ENCODE peak calls at places on chromosomes 5 and 9, in eight cellular contexts. K is fibroblast of lung; S is GM23338; R is activated CD8-positive, alpha-beta T cell treated with anti-CD3 and anti-CD28 coated beads, Interleukin-2, amount 10 ng/mL, durations not matched to agents 7 days and 5 days; Y is mesothelial cell of epicardium; J is DMS79 treated with DMSO at 0.1 percent for 48 hours; W is neural crest cell; P is hepatic stellate cell. F is an unnamed sample.

GRCh38 chr5:5424736-5425135 is 2.3 kb downstream of the ICE1 start:
- DNase-seq in K (peak; percentile 61), W (no peak), P (no peak), R (peak; percentile 33), S (no peak), J (no peak), Y (no peak), F (no peak)

GRCh38 chr9:95570150-95570549 is 53.4 kb upstream of the PTCH1 start:
- DNase-seq in R (no peak), W (no peak), Y (no peak), J (no peak), P (no peak), S (peak; percentile 44), K (peak; percentile 54), F (no peak)

GRCh38 chr5:10409504-10409903 is 32.2 kb upstream of the ROPN1L start:
- DNase-seq in J (no peak), S (no peak), P (no peak), R (no peak), W (no peak), K (no peak), Y (no peak), F (no peak)

GRCh38 chr9:3477236-3477834 is 48.5 kb downstream of the RFX3 start:
- DNase-seq in Y (no peak), J (no peak), S (no peak), K (no peak), W (no peak), P (no peak), R (no peak), F (no peak)

GRCh38 chr9:132020272-132020671 is 59.4 kb downstream of the MED27 start:
- DNase-seq in Y (no peak), K (no peak), P (no peak), W (no peak), J (no peak), S (no peak), R (no peak), F (no peak)

GRCh38 chr9:94700445-94700844 is 26.1 kb upstream of the AOPEP start:
- DNase-seq in J (no peak), S (no peak), K (no peak), W (no peak), R (no peak), P (no peak), Y (no peak), F (no peak)

GRCh38 chr5:52853573-52854163 is 66.0 kb downstream of the ITGA1 start:
- DNase-seq in W (no peak), K (no peak), R (no peak), Y (no peak), J (no peak), P (no peak), S (no peak), F (no peak)

GRCh38 chr9:137053944-137054931 is at the start of gene ENTPD2:
- DNase-seq in J (peak; percentile 29), S (peak; percentile 70), K (no peak), R (peak; percentile 52), W (no peak), Y (no peak), P (no peak), F (no peak)

GRCh38 chr9:127390563-127390962 is 6.4 kb upstream of the SLC2A8 start:
- DNase-seq in K (no peak), Y (peak; percentile 26), R (no peak), J (no peak), W (no peak), P (no peak), S (no peak), F (no peak)

GRCh38 chr5:140299056-140299455 is 3.8 kb downstream of the PFDN1 start:
- DNase-seq in Y (no peak), S (no peak), R (no peak), J (no peak), W (no peak), P (no peak), K (no peak), F (no peak)

GRCh38 chr5:10689391-10690081 is 71.5 kb downstream of the DAP start:
- DNase-seq in Y (no peak), S (peak; percentile 86), W (peak; percentile 8), K (peak; percentile 64), P (peak; percentile 40), R (peak; percentile 43), J (no peak), F (no peak)

GRCh38 chr5:57117601-57118000 is 56.3 kb upstream of the GPBP1 start:
- DNase-seq in R (peak; percentile 88), Y (no peak), P (no peak), W (no peak), K (peak; percentile 2), J (no peak), S (no peak), F (no peak)

GRCh38 chr9:97904725-97905124 is 17.6 kb downstream of the TRMO start:
- DNase-seq in W (no peak), J (no peak), K (no peak), R (peak; percentile 84), Y (no peak), P (no peak), S (no peak), F (no peak)

GRCh38 chr9:118059520-118060278 is 355.5 kb downstream of the TLR4 start:
- DNase-seq in K (peak; percentile 10), R (peak; percentile 37), P (no peak), W (peak; percentile 44), J (no peak), Y (peak; percentile 47), S (peak; percentile 77), F (no peak)

GRCh38 chr5:150386024-150386855 is 26.5 kb downstream of the CD74 start:
- DNase-seq in W (no peak), P (no peak), R (no peak), Y (no peak), J (no peak), K (no peak), S (no peak), F (no peak)

GRCh38 chr9:89277043-89277442 is 34.0 kb upstream of the CKS2 start:
- DNase-seq in W (no peak), Y (no peak), J (no peak), P (no peak), K (no peak), R (peak; percentile 30), S (no peak), F (no peak)

GRCh38 chr5:140012443-140012842 is 30.7 kb downstream of the NRG2 start:
- DNase-seq in J (no peak), W (no peak), K (no peak), Y (no peak), S (no peak), R (no peak), P (no peak), F (no peak)

GRCh38 chr5:1112596-1113331 is 901 bp upstream of the SLC12A7 start:
- DNase-seq in S (no peak), P (no peak), Y (no peak), W (no peak), R (no peak), K (no peak), J (no peak), F (no peak)

GRCh38 chr5:149857499-149857898 is 87.1 kb downstream of the PDE6A start:
- DNase-seq in P (no peak), J (no peak), R (no peak), W (no peak), Y (no peak), S (no peak), K (peak; percentile 27), F (no peak)

GRCh38 chr5:7728076-7728475 is 122.9 kb downstream of the CFAP90 start:
- DNase-seq in P (no peak), S (no peak), K (peak; percentile 19), J (peak; percentile 91), R (no peak), Y (no peak), W (no peak), F (no peak)

GRCh38 chr9:114335745-114336144 is 6.1 kb downstream of the ORM2 start:
- DNase-seq in P (no peak), K (no peak), J (no peak), W (no peak), S (no peak), R (no peak), Y (no peak), F (no peak)

GRCh38 chr9:5894237-5894959 is 3.7 kb downstream of the MLANA start:
- DNase-seq in P (no peak), R (no peak), Y (no peak), W (no peak), S (no peak), J (no peak), K (no peak), F (no peak)

GRCh38 chr9:17609312-17610005 is 30.6 kb downstream of the SH3GL2 start:
- DNase-seq in J (no peak), K (no peak), S (peak; percentile 9), Y (no peak), R (no peak), P (no peak), W (no peak), F (no peak)

GRCh38 chr9:85246566-85246965 is 495.2 kb downstream of the AGTPBP1 start:
- DNase-seq in K (no peak), P (no peak), W (no peak), Y (no peak), S (no peak), R (no peak), J (no peak), F (no peak)